ENCODE peak calls at places on chromosomes 2 and 18, in four cellular contexts. B is GM12878, H is HepG2, T is K562. Y is an unnamed sample.

GRCh38 chr18:39806519-39806918 is 2148.5 kb upstream of the PIK3C3 start:
- DNase-seq in B (no peak), H (peak), T (no peak), Y (no peak)

GRCh38 chr2:216083464-216084279 is 2.0 kb downstream of the TMEM169 start:
- DNase-seq in B (no peak), H (peak), T (no peak), Y (no peak)

GRCh38 chr2:26704441-26704977 is 12.0 kb downstream of the KCNK3 start:
- DNase-seq in B (no peak), H (no peak), T (no peak), Y (no peak)

GRCh38 chr2:28413152-28413895 is 20.7 kb downstream of the FOSL2 start:
- DNase-seq in B (no peak), H (no peak), T (no peak), Y (no peak)

GRCh38 chr2:38685116-38685735 is 19.3 kb downstream of the GALM start:
- DNase-seq in B (no peak), H (peak), T (peak), Y (no peak)

GRCh38 chr18:46528037-46528436 is 129.0 kb downstream of the LOXHD1 start:
- DNase-seq in B (no peak), H (no peak), T (no peak), Y (no peak)

GRCh38 chr2:219253753-219254589 is at the start of gene TUBA4A:
- DNase-seq in B (no peak), H (peak), T (peak), Y (peak)

GRCh38 chr2:37907480-37908070 is 17.5 kb upstream of the RMDN2 start:
- DNase-seq in B (no peak), H (no peak), T (no peak), Y (no peak)

GRCh38 chr2:78780864-78781583 is 244.5 kb upstream of the REG3G start:
- DNase-seq in B (no peak), H (no peak), T (no peak), Y (no peak)

GRCh38 chr2:197909377-197909776 is 105.0 kb downstream of the PLCL1 start:
- DNase-seq in B (no peak), H (no peak), T (peak), Y (no peak)

GRCh38 chr2:190858817-190859216 is 21.8 kb upstream of the GLS start:
- DNase-seq in B (no peak), H (peak), T (no peak), Y (no peak)

GRCh38 chr2:68009526-68009925 is 53.3 kb downstream of the C1D start:
- DNase-seq in B (no peak), H (no peak), T (no peak), Y (no peak)

GRCh38 chr2:135607561-135607960 is 76.3 kb downstream of the R3HDM1 start:
- DNase-seq in B (no peak), H (peak), T (no peak), Y (no peak)

GRCh38 chr2:17877811-17878221 is 651 bp upstream of the KCNS3 start:
- DNase-seq in B (no peak), H (no peak), T (no peak), Y (no peak)

GRCh38 chr2:17879913-17880274 is 1.4 kb downstream of the KCNS3 start:
- DNase-seq in B (no peak), H (peak), T (no peak), Y (no peak)

GRCh38 chr2:17878222-17879136 is at the start of gene KCNS3:
- DNase-seq in B (no peak), H (no peak), T (peak), Y (peak)

GRCh38 chr2:17879137-17879912 is 858 bp downstream of the KCNS3 start:
- DNase-seq in B (no peak), H (no peak), T (peak), Y (peak)

DNA sequence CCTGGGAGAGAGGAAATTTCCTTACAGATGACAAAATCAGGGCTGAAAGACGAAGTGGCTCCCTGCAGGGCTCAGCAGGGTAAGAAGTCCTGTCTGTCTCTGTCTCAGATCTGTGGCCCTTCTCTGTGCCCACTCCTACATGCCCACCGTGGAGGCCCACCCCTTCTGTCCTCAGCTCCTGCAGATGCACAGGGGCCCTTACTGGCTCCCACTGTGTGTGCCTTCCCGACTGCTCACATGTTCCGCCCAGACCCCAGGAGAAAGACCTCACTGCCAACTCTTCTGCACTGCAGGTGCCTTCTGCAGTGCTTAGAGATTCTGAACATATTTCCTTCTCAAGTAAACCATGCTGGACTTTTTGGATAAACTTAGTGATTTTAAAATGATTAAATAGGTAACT is 1.9 kb upstream of the KCNS3 start:
- DNase-seq in B (no peak), H (no peak), T (no peak), Y (no peak)
- TF ChIP-seq TARDBP in B (no peak), H (no peak), T (no peak), Y (no peak)

DNA sequence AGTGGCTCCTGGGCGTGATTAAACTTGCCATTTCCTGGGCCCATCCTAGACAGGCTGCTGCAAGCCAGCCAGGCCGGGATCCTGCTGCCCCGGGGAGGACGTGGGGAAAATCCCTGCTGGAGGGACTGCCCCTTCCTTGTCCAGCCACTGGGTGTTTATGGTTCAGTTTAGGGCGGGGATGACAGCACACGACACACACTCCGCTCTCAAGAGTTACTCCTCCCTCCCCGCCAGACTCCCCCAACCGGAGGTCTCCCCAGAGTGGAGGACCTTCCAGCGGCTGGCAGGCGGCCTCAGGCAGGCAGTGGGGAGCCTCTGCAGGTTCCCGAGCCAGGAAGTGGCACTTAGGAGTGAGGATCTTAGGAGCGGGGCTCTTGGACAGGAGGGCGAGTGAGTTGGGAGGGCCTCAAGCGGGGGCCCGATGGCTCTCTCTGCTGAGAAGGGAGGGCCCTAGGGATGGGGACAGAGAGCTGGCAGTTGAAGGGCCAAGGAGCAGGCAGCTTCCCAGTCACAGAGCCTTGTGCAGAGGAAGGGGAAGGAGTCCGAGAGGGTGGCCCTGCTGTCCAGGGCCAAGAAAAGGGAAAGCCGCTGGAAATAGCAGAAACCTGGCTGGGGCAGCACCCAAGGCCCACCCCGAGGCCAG is 5.7 kb upstream of the GPR35 start:
- DNase-seq in B (no peak), H (no peak), T (no peak), Y (no peak)
- TF ChIP-seq TARDBP in B (no peak), H (no peak), T (no peak), Y (no peak)

GRCh38 chr2:129760669-129761068 is 218.8 kb upstream of the RAB6C start:
- DNase-seq in B (no peak), H (no peak), T (no peak), Y (no peak)
- TF ChIP-seq TARDBP in B (no peak), H (no peak), T (no peak), Y (no peak)

DNA sequence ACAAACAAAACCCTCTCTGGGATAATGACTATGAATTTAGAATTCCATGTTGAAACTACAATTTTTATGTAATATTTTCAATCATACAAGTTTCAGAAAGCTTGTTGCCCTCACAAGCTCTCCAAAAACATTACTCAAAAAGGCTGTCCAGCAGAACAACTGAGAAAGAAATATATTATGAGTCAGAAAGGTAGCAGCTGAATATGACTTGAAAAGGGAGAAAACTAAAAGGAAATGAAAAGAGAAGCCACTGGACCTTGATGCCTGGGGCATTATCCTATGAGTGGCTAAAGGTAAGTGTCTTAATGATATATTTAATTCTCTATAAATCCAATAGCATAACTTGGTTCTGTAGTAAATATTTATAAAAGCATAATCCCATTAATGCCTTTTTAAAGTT is 61.8 kb downstream of the NXPH2 start:
- DNase-seq in B (no peak), H (no peak), T (no peak), Y (no peak)
- TF ChIP-seq TARDBP in B (no peak), H (no peak), T (no peak), Y (no peak)

Y was measured in HEK293T.